ENCODE peak calls at places on chromosome 10, in five cellular contexts. U is A549, O is WTC11, G is K562, E is endothelial cell of umbilical vein. I is an unnamed sample.

GRCh38 chr10:121753726-121754476 is 155.7 kb upstream of the FGFR2 start:
- DNase-seq in E (peak), G (no peak), U (peak), O (no peak), I (no peak)

GRCh38 chr10:128165536-128165935 is 39.3 kb upstream of the MKI67 start:
- DNase-seq in O (no peak), G (no peak), U (no peak), E (no peak), I (no peak)

GRCh38 chr10:49747303-49747646 is 14.8 kb downstream of the OGDHL start:
- DNase-seq in U (no peak), O (no peak), E (no peak), G (no peak), I (no peak)

GRCh38 chr10:88178758-88179157 is 315.3 kb downstream of the PTEN start:
- DNase-seq in G (no peak), U (no peak), E (no peak), O (no peak), I (no peak)

GRCh38 chr10:6589287-6590094 is 9.4 kb upstream of the PRKCQ start:
- DNase-seq in O (no peak), G (no peak), U (no peak), E (no peak), I (no peak)

GRCh38 chr10:7333995-7334964 is 76.6 kb downstream of the SFMBT2 start:
- DNase-seq in G (no peak), O (peak), E (no peak), U (no peak), I (no peak)

GRCh38 chr10:106435081-106435480 is 729.4 kb downstream of the SORCS1 start:
- DNase-seq in U (no peak), E (no peak), O (no peak), G (no peak), I (no peak)

GRCh38 chr10:11830836-11831519 is 7.8 kb downstream of the PROSER2 start:
- DNase-seq in G (no peak), E (no peak), O (no peak), U (no peak), I (no peak)

GRCh38 chr10:90959826-90960225 is 38.9 kb upstream of the ANKRD1 start:
- DNase-seq in E (no peak), G (no peak), O (no peak), U (no peak), I (no peak)

GRCh38 chr10:10680496-10680895 is 337.2 kb upstream of the CELF2 start:
- DNase-seq in G (no peak), U (no peak), E (no peak), O (no peak), I (no peak)

DNA sequence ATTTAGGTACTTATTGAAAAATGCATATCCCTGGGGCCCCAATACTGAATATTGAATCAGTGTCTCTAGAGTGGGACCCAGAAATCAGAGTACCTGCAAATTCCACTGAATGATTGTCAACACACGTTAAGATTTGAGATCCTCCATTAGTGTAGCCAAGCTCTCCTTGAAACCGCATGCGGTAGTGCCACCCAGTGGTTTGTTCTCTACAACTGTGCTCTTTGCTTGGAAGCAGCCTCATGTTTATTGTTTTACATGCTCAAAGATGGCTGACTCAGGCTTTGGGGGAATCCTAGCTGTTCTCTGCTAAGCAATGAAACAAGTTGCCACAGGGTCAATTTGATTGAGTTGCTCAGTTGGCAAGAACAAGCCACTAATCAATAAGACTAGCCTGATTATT is 340.2 kb upstream of the CELF2 start:
- DNase-seq in G (no peak), U (peak), E (peak), O (peak), I (peak)
- TF ChIP-seq JUN in G (no peak), U (no peak), E (no peak), O (no peak), I (no peak)

GRCh38 chr10:15712903-15713302 is 6.8 kb downstream of the ITGA8 start:
- DNase-seq in E (no peak), G (no peak), O (no peak), U (no peak), I (no peak)
- TF ChIP-seq JUN in E (no peak), G (no peak), O (no peak), U (no peak), I (no peak)

GRCh38 chr10:17607060-17607459 is 10.1 kb downstream of the HACD1 start:
- DNase-seq in G (no peak), E (no peak), U (no peak), O (no peak), I (no peak)
- TF ChIP-seq JUN in G (no peak), E (no peak), U (no peak), O (no peak), I (no peak)

GRCh38 chr10:13317474-13317873 is 17.6 kb upstream of the PHYH start:
- DNase-seq in G (no peak), O (no peak), U (no peak), E (peak), I (no peak)
- TF ChIP-seq JUN in G (no peak), O (no peak), U (no peak), E (no peak), I (no peak)

GRCh38 chr10:69878951-69879350 is 77.2 kb downstream of the COL13A1 start:
- DNase-seq in G (no peak), U (no peak), E (no peak), O (no peak), I (no peak)

GRCh38 chr10:69883256-69883655 is 81.5 kb downstream of the COL13A1 start:
- DNase-seq in G (peak), U (peak), O (no peak), E (no peak), I (no peak)

GRCh38 chr10:69879628-69880257 is 78.0 kb downstream of the COL13A1 start:
- DNase-seq in U (no peak), G (no peak), E (no peak), O (no peak), I (no peak)

GRCh38 chr10:69880301-69881081 is 78.8 kb downstream of the COL13A1 start:
- DNase-seq in U (no peak), O (no peak), E (no peak), G (no peak), I (no peak)

DNA sequence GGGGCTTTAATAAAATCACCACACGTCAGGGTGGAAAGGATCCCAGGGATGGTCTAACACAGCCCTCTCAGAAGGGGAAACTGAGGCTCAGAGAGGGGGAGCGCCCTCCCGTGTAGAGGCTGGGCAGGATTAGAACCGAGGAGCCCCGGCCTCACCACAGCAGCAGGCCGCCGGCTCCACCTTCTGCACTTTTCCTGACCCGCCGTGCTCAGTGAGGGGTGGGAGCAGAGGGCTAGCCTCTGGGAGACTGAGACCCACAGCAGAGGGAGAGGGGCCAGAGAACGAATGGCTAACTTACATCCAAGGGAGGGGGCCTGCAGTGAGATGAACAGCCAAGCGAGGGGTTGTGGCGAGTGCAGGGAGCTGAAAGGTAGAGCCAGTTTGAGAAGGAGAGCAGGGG is 79.5 kb downstream of the COL13A1 start:
- DNase-seq in G (no peak), O (no peak), U (no peak), E (no peak), I (no peak)
- TF ChIP-seq JUN in G (no peak), O (no peak), U (no peak), E (no peak), I (no peak)

GRCh38 chr10:69336952-69337311 is 58.6 kb downstream of the HK1 start:
- DNase-seq in U (no peak), E (no peak), G (no peak), O (no peak), I (no peak)

GRCh38 chr10:69333205-69333604 is 54.9 kb downstream of the HK1 start:
- DNase-seq in O (peak), E (no peak), U (no peak), G (no peak), I (peak)

GRCh38 chr10:69334258-69335062 is 56.2 kb downstream of the HK1 start:
- DNase-seq in O (no peak), G (peak), U (no peak), E (no peak), I (no peak)

GRCh38 chr10:69335613-69336012 is 57.3 kb downstream of the HK1 start:
- DNase-seq in U (no peak), G (no peak), E (no peak), O (no peak), I (no peak)

GRCh38 chr10:69335063-69335587 is 56.8 kb downstream of the HK1 start:
- DNase-seq in O (no peak), G (peak), U (no peak), E (peak), I (no peak)
- TF ChIP-seq JUN in O (no peak), G (no peak), U (no peak), E (no peak), I (no peak)